ENCODE peak calls at places on chromosomes 16 and 17, in four cellular contexts. A, F, I and Z are unnamed samples.

GRCh38 chr17:34709108-34709779 is 129.9 kb downstream of the TMEM132E start:
- DNase-seq in A (no peak), I (no peak), F (no peak), Z (no peak)

GRCh38 chr17:42675348-42675983 is 1.3 kb downstream of the PLEKHH3 start:
- DNase-seq in F (no peak), A (peak; percentile 62), I (no peak), Z (no peak)

GRCh38 chr17:682150-682549 is 32.5 kb downstream of the VPS53 start:
- DNase-seq in A (no peak), I (no peak), F (no peak), Z (no peak)

GRCh38 chr17:3885970-3886369 is 6.9 kb downstream of the CAMKK1 start:
- DNase-seq in F (no peak), I (peak; percentile 70), A (no peak), Z (no peak)

GRCh38 chr17:66964930-66965800 is 658 bp downstream of the CACNG4 start:
- DNase-seq in I (no peak), F (no peak), A (peak; percentile 48), Z (no peak)

GRCh38 chr16:10878644-10879498 is 1.9 kb downstream of the CIITA start:
- DNase-seq in F (no peak), A (peak; percentile 67), I (peak; percentile 19), Z (peak; percentile 36)

GRCh38 chr16:85479972-85480726 is 133.0 kb upstream of the GSE1 start:
- DNase-seq in F (no peak), I (no peak), A (peak; percentile 81), Z (no peak)

GRCh38 chr16:66954097-66954659 is 6.9 kb upstream of the CES3 start:
- DNase-seq in I (peak; percentile 73), F (peak; percentile 59), A (peak; percentile 88), Z (peak; percentile 91)

GRCh38 chr16:50234771-50235556 is 31.4 kb upstream of the ADCY7 start:
- DNase-seq in F (no peak), I (peak; percentile 67), A (no peak), Z (no peak)

DNA sequence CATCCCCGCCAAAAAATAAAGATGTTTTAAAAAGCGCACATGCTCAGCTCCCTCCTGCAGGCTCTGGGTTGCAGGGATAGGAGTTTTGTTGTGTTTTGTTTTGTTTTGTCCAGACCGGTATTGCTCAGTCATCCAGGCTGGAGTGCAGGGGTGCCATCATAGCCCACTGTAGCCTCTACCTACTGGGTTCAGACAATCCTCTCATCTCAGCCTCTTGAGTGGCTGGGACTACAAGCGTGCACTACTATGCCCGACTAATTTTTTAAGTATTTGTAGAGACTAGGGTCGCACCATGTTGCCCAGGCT is 661 bp downstream of the WWOX start:
- DNase-seq in A (peak; percentile 25), F (no peak), I (no peak), Z (no peak)
- TF ChIP-seq CTCF in A (no peak), F (no peak), I (no peak), Z (no peak)

GRCh38 chr16:61024180-61024900 is 1011.9 kb downstream of the CDH8 start:
- DNase-seq in F (no peak), I (no peak), A (no peak), Z (no peak)
- H3K9me3 ChIP-seq in F (peaks cover 4% of the 10 kb centered on the region), I (peaks cover 8% of the 10 kb centered on the region), A (peaks cover 16% of the 10 kb centered on the region), Z (no peaks in the 10 kb centered on the region)

GRCh38 chr17:10772425-10773380 is 31.2 kb downstream of the TMEM238L start:
- DNase-seq in I (peak; percentile 15), A (peak; percentile 74), F (no peak), Z (no peak)
- TF ChIP-seq CTCF in I (peak; percentile 29), A (peak; percentile 86), F (peak; percentile 61), Z (peak; percentile 21)

GRCh38 chr16:65773319-65773874 is 593.1 kb upstream of the CDH5 start:
- DNase-seq in F (no peak), I (no peak), A (no peak), Z (no peak)
- H3K9me3 ChIP-seq in F (peaks cover 3% of the 10 kb centered on the region), I (peaks cover 14% of the 10 kb centered on the region), A (peaks cover 18% of the 10 kb centered on the region), Z (no peaks in the 10 kb centered on the region)

GRCh38 chr17:76492989-76493501 is 8.2 kb downstream of the RHBDF2 start:
- DNase-seq in I (peak; percentile 93), A (peak; percentile 68), F (peak; percentile 68), Z (peak; percentile 47)
- TF ChIP-seq CTCF in I (no peak), A (no peak), F (no peak), Z (no peak)

GRCh38 chr16:906296-906695 is 64.5 kb downstream of the LMF1 start:
- DNase-seq in I (no peak), A (no peak), F (no peak), Z (no peak)
- H3K9me3 ChIP-seq in I (peaks cover 8% of the 10 kb centered on the region), A (peaks cover 11% of the 10 kb centered on the region), F (peaks cover 48% of the 10 kb centered on the region), Z (no peaks in the 10 kb centered on the region)

GRCh38 chr16:27426423-27427408 is 24.7 kb downstream of the IL21R start:
- DNase-seq in A (no peak), F (peak; percentile 71), I (peak; percentile 96), Z (peak; percentile 18)
- TF ChIP-seq CTCF in A (no peak), F (peak; percentile 22), I (peak; percentile 2), Z (no peak)

GRCh38 chr16:9095998-9096397 is 4.6 kb downstream of the HAPSTR1 start:
- DNase-seq in F (no peak), I (no peak), A (no peak), Z (no peak)

GRCh38 chr16:9095171-9095570 is 3.7 kb downstream of the HAPSTR1 start:
- DNase-seq in F (no peak), I (no peak), A (no peak), Z (no peak)

GRCh38 chr16:9098377-9099090 is 7.1 kb downstream of the HAPSTR1 start:
- DNase-seq in I (no peak), F (no peak), A (no peak), Z (no peak)

GRCh38 chr16:9097266-9098219 is 6.1 kb downstream of the HAPSTR1 start:
- DNase-seq in I (no peak), A (no peak), F (no peak), Z (no peak)

GRCh38 chr16:9096416-9096952 is 5.0 kb downstream of the HAPSTR1 start:
- DNase-seq in I (no peak), F (no peak), A (no peak), Z (no peak)
- H3K9me3 ChIP-seq in I (no peaks in the 10 kb centered on the region), F (no peaks in the 10 kb centered on the region), A (no peaks in the 10 kb centered on the region), Z (no peaks in the 10 kb centered on the region)